ENCODE peak calls at places on chromosomes 13 and 19, in seven cellular contexts. N, Z, T, X, B, C and S are unnamed samples.
A peak's percentile ranks its signal among the peaks of the same experiment; 100 is the strongest.

GRCh38 chr13:102293723-102294122 is 108.1 kb downstream of the FGF14 start:
- DNase-seq in T (no peak), B (no peak), X (no peak), Z (no peak), N (no peak), C (no peak), S (no peak)

GRCh38 chr19:4472174-4472974 is at the start of gene HDGFL2:
- DNase-seq in Z (no peak), B (no peak), C (no peak), N (no peak), T (no peak), X (no peak), S (no peak)

GRCh38 chr13:40345149-40345514 is 321.3 kb downstream of the FOXO1 start:
- DNase-seq in X (no peak), C (no peak), Z (no peak), T (no peak), N (no peak), B (peak; percentile 39), S (no peak)

GRCh38 chr19:39498262-39499081 is at the start of gene DLL3:
- DNase-seq in B (peak; percentile 57), N (peak; percentile 57), C (no peak), T (peak; percentile 59), X (no peak), Z (no peak), S (peak; percentile 99)

GRCh38 chr13:73740681-73741080 is 393.5 kb downstream of the KLF12 start:
- DNase-seq in T (no peak), X (no peak), B (no peak), C (no peak), Z (no peak), N (no peak), S (no peak)

GRCh38 chr19:53903055-53903680 is 5.9 kb upstream of the CACNG7 start:
- DNase-seq in T (no peak), C (peak; percentile 52), X (no peak), B (peak; percentile 69), Z (no peak), N (peak; percentile 54), S (no peak)

GRCh38 chr13:108895220-108895704 is 265.9 kb downstream of the MYO16 start:
- DNase-seq in Z (no peak), B (no peak), X (no peak), N (no peak), T (peak; percentile 38), C (peak; percentile 36), S (no peak)

GRCh38 chr13:77521194-77521593 is 14.3 kb upstream of the SCEL start:
- DNase-seq in X (no peak), T (no peak), Z (no peak), B (no peak), C (no peak), N (no peak), S (no peak)

GRCh38 chr13:34931572-34931971 is 10.5 kb upstream of the NBEA start:
- DNase-seq in C (peak; percentile 18), T (no peak), Z (no peak), B (no peak), X (peak; percentile 13), N (no peak), S (no peak)

GRCh38 chr19:16442386-16443276 is 29.1 kb downstream of the EPS15L1 start:
- DNase-seq in Z (no peak), T (no peak), C (no peak), N (no peak), X (no peak), B (no peak), S (no peak)
- TF ChIP-seq SIN3A in Z (no peak), T (no peak), C (no peak), N (no peak), X (no peak), B (no peak), S (no peak)

DNA sequence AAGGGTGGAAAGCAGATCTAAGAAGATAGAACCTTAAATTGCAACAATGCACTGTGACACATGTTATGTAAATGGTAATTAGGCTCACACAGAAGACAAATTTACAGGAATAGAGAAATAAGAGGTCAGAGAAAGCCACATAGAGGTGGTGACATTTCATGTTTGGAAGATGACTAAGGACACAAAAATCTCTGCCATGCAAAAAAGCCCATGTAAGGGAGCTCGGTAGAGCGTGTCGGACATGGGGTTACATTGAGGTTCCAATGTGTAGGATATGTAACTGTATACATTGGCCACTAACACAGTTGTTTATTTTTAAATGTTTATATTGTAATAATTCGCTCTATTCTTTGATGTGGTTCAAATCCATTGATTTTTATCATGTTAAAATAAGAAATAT is 33.7 kb downstream of the SUGT1 start:
- DNase-seq in C (no peak), B (no peak), Z (no peak), X (no peak), N (no peak), T (no peak), S (no peak)
- H3K4me3 ChIP-seq in C (no peak overlapping the region), B (no peak overlapping the region), Z (no peak overlapping the region), X (no peak overlapping the region), N (no peak overlapping the region), T (no peak overlapping the region), S (no peak overlapping the region)

DNA sequence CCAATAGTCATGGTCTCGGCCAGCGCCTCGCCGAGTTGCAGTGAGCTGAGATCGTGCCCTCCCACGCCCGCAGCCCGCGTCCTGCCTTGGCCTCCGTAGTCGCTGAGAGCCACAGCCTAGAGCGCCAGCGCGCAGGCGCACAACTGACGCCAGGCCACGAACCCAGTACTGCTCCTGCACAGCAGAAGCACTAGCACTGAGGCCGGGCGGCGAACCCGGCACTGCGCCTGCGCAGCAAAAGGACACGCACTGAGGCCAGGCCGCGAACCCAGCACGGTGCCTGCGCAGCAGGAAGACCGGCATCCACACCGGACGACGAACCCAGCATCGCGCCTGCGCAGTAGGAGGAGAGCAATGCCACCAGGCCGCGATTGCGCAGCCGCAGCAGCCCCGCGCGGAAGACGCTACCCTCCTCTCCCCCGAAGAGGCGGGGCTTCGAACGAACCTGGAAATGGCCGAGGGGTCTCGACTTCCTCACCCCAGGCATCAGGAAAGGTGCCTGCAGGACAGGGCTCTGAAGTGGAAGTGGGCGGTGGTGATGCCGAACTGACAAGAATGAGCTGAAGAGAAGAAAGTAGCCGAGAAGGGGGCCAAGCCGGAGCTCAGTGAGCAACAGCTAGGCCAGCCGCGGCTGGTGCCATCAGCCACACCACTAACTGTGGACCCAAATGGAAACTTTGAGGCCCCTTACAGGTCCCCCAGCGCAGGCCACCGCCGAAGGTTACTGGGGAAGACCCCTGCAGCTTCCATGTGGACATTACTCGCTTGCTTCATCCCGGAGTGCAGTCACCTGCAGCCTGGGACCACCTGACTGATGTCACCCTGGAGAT is 7.5 kb downstream of the F10 start:
- DNase-seq in Z (no peak), N (no peak), X (no peak), B (no peak), T (no peak), C (no peak), S (no peak)
- TF ChIP-seq SIN3A in Z (no peak), N (no peak), X (no peak), B (no peak), T (no peak), C (no peak), S (no peak)

DNA sequence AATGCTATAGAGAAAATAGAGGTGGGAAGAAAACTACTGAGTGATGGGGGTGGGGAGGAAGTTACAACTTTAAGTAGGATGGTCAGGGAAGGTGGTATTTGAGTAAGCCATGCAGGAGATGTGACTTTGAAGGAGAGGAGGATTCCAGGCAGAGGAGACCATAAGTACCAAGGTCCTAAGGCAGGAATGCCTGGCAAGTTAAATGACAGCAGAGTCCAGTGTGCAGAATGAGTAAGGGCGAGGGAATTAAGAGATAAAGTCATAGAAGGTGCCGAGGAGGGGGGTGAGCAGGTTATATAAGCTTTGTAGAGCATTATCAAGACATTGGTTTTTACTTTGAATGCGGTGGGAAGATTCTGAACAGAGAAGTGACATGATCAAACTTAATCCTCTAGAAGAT is 43.2 kb upstream of the WDFY2 start:
- DNase-seq in B (no peak), T (no peak), C (peak; percentile 55), Z (no peak), N (no peak), X (no peak), S (no peak)
- H3K4me3 ChIP-seq in B (no peak overlapping the region), T (no peak overlapping the region), C (no peak overlapping the region), Z (no peak overlapping the region), N (no peak overlapping the region), X (no peak overlapping the region), S (no peak overlapping the region)

DNA sequence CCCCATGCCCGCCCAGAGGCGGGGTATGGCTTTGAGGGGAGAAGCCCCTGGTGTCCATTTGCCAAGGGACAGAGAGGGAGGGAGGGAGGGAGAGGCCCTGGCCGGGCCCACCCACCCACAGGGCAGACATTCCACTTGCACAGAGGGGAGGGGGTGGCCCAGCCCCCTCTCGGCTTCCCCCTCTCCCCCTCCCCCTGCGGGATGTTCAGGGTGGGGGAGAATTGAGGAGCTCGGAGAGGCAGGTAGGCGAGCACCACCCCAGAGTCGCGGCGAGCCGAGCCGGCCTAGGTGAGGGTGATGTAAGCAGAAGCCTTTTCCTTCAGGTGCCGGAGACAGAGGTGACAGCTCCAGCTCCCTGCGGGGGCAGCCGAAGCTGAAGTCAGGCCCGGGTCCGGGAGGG is 12.2 kb downstream of the DPF1 start:
- DNase-seq in C (no peak), N (no peak), Z (no peak), T (no peak), B (peak; percentile 74), X (no peak), S (no peak)
- TF ChIP-seq SIN3A in C (no peak), N (no peak), Z (no peak), T (no peak), B (peak; percentile 36), X (no peak), S (no peak)